ENCODE peak calls at places on chromosomes 4 and X, in ten cellular contexts. U is dermis blood vessel endothelial cell; W is NCI-H774; G is suprapubic skin; Z is mammary epithelial cell; E is adrenal gland; S is activated T-helper 1 cell treated with anti-CD3 and anti-CD28 coated beads, Interleukin-2, amount 50 U/mL, for 16 hours; B is kidney; O is retina; K is ELF-1. H is an unnamed sample.

GRCh38 chrX:155263854-155264628 is at the start of gene RAB39B:
- DNase-seq in Z (peak; percentile 60), B (peak; percentile 74), K (peak; percentile 88), W (peak; percentile 62), G (no peak), S (peak; percentile 38), E (peak; percentile 66), U (peak; percentile 27), O (peak; percentile 85), H (peak; percentile 53)

GRCh38 chr4:176123710-176124407 is 58.2 kb downstream of the WDR17 start:
- DNase-seq in U (peak; percentile 27), G (no peak), K (peak; percentile 22), W (no peak), Z (peak; percentile 3), B (no peak), O (peak; percentile 19), E (peak; percentile 27), S (no peak), H (no peak)

GRCh38 chrX:151151668-151152267 is 24.6 kb upstream of the GPR50 start:
- DNase-seq in U (peak; percentile 67), G (no peak), Z (peak; percentile 31), B (no peak), K (peak; percentile 68), O (peak; percentile 60), W (peak; percentile 28), S (no peak), E (peak; percentile 39), H (no peak)

GRCh38 chr4:42865572-42866189 is 26.8 kb upstream of the GRXCR1 start:
- DNase-seq in G (no peak), Z (peak; percentile 46), O (peak; percentile 71), K (peak; percentile 50), W (peak; percentile 52), S (peak; percentile 4), U (peak; percentile 72), E (peak; percentile 73), B (no peak), H (no peak)

GRCh38 chrX:71492086-71493065 is 40.5 kb upstream of the OGT start:
- DNase-seq in W (no peak), B (peak; percentile 82), O (peak; percentile 69), E (peak; percentile 45), S (peak; percentile 4), U (peak; percentile 53), Z (peak; percentile 14), G (peak; percentile 74), K (peak; percentile 80), H (peak; percentile 14)

GRCh38 chr4:26864904-26865303 is 4.3 kb downstream of the STIM2 start:
- DNase-seq in S (no peak), O (no peak), E (no peak), B (no peak), G (no peak), U (no peak), W (no peak), K (no peak), Z (no peak), H (no peak)

GRCh38 chrX:100870527-100870926 is 3.6 kb downstream of the NOX1 start:
- DNase-seq in B (no peak), Z (no peak), O (no peak), E (no peak), K (no peak), G (no peak), S (no peak), U (peak; percentile 61), W (no peak), H (no peak)

GRCh38 chrX:53288173-53288572 is 6.8 kb upstream of the IQSEC2 start:
- DNase-seq in O (peak; percentile 89), U (peak; percentile 3), E (peak; percentile 80), Z (no peak), B (peak; percentile 78), S (no peak), G (no peak), W (no peak), K (peak; percentile 87), H (no peak)

GRCh38 chr4:105588252-105588651 is 35.8 kb downstream of the ARHGEF38 start:
- DNase-seq in G (no peak), B (no peak), O (no peak), W (no peak), E (no peak), U (no peak), S (no peak), Z (no peak), K (no peak), H (no peak)

GRCh38 chrX:15472523-15472922 is 20.6 kb downstream of the PIR start:
- DNase-seq in W (no peak), O (no peak), S (no peak), Z (peak; percentile 2), K (no peak), B (no peak), G (no peak), U (no peak), E (no peak), H (no peak)

GRCh38 chr4:147760695-147761094 is 28.8 kb downstream of the ARHGAP10 start:
- DNase-seq in U (no peak), W (peak; percentile 8), G (no peak), Z (no peak), B (no peak), S (no peak), O (no peak), K (no peak), E (peak; percentile 44), H (no peak)

GRCh38 chr4:143653031-143653430 is 47.4 kb downstream of the FREM3 start:
- DNase-seq in K (no peak), Z (no peak), B (no peak), O (no peak), W (no peak), S (no peak), G (no peak), U (peak; percentile 50), E (no peak), H (no peak)

GRCh38 chrX:15465347-15465746 is 27.8 kb downstream of the PIR start:
- DNase-seq in K (no peak), W (no peak), Z (peak; percentile 42), O (no peak), U (no peak), S (no peak), G (no peak), E (no peak), B (no peak), H (no peak)

GRCh38 chrX:132480581-132481203 is 8.1 kb downstream of the MBNL3 start:
- DNase-seq in U (peak; percentile 67), B (no peak), S (no peak), Z (peak; percentile 20), G (no peak), E (peak; percentile 35), W (peak; percentile 62), O (no peak), K (peak; percentile 21), H (peak; percentile 15)

GRCh38 chrX:125436855-125437254 is 117.2 kb downstream of the TEX13C start:
- DNase-seq in U (no peak), O (no peak), W (peak; percentile 37), G (no peak), Z (peak; percentile 14), K (peak; percentile 21), E (no peak), S (no peak), B (no peak), H (no peak)

GRCh38 chrX:7330971-7331746 is 183.2 kb upstream of the PUDP start:
- DNase-seq in K (no peak), W (no peak), G (no peak), O (no peak), U (no peak), Z (no peak), E (peak; percentile 24), S (no peak), B (no peak), H (no peak)

GRCh38 chrX:49792376-49792775 is 36.7 kb upstream of the PAGE4 start:
- DNase-seq in O (no peak), U (no peak), K (no peak), E (no peak), W (no peak), B (no peak), S (no peak), Z (no peak), G (no peak), H (no peak)

GRCh38 chr4:87382931-87383330 is 8.1 kb downstream of the HSD17B11 start:
- DNase-seq in S (no peak), B (no peak), G (no peak), O (no peak), E (no peak), W (no peak), U (no peak), Z (no peak), K (no peak), H (no peak)

GRCh38 chr4:47471064-47471463 is 7.6 kb upstream of the COMMD8 start:
- DNase-seq in G (no peak), E (no peak), O (no peak), K (no peak), U (no peak), S (no peak), Z (no peak), B (no peak), W (no peak), H (no peak)

GRCh38 chrX:9515973-9516538 is 51.2 kb downstream of the TBL1X start:
- DNase-seq in U (no peak), Z (no peak), G (no peak), B (no peak), E (no peak), W (no peak), S (no peak), O (no peak), K (no peak), H (no peak)

GRCh38 chrX:113644426-113644825 is 803.8 kb upstream of the AMOT start:
- DNase-seq in B (no peak), G (no peak), S (no peak), O (no peak), K (no peak), U (peak; percentile 2), Z (peak; percentile 52), W (no peak), E (no peak), H (no peak)

GRCh38 chr4:38154681-38155588 is 194.7 kb downstream of the PTTG2 start:
- DNase-seq in B (peak; percentile 88), K (peak; percentile 14), Z (peak; percentile 54), U (no peak), E (no peak), S (no peak), O (no peak), G (no peak), W (peak; percentile 9), H (no peak)

GRCh38 chrX:130878350-130879341 is 24.4 kb downstream of the ENOX2 start:
- DNase-seq in O (no peak), G (no peak), W (no peak), U (peak; percentile 46), B (peak; percentile 26), K (no peak), E (peak; percentile 75), Z (peak; percentile 85), S (no peak), H (no peak)

GRCh38 chr4:156547439-156547838 is 424.2 kb downstream of the PDGFC start:
- DNase-seq in B (no peak), S (no peak), W (no peak), U (peak; percentile 31), K (no peak), E (no peak), Z (peak; percentile 73), G (no peak), O (no peak), H (no peak)

GRCh38 chrX:118847676-118848075 is 24.1 kb downstream of the ZCCHC12 start:
- DNase-seq in O (peak; percentile 45), K (peak; percentile 22), E (no peak), W (peak; percentile 52), Z (peak; percentile 42), B (no peak), G (no peak), S (no peak), U (peak; percentile 68), H (no peak)

GRCh38 chr4:7426525-7427171 is 8.1 kb downstream of the PSAPL1 start:
- DNase-seq in S (no peak), Z (no peak), B (peak; percentile 34), U (no peak), G (peak; percentile 72), K (no peak), O (no peak), E (no peak), W (no peak), H (no peak)

GRCh38 chr4:185212566-185212965 is 3.2 kb downstream of the SNX25 start:
- DNase-seq in Z (no peak), W (no peak), O (no peak), E (no peak), K (no peak), G (no peak), B (no peak), U (no peak), S (no peak), H (no peak)

GRCh38 chr4:14787894-14788293 is 214.4 kb upstream of the CPEB2 start:
- DNase-seq in O (no peak), W (no peak), E (peak; percentile 27), B (no peak), Z (peak; percentile 40), K (peak; percentile 57), U (peak; percentile 22), S (no peak), G (no peak), H (no peak)